ENCODE peak calls at places on chromosome 6, in five cellular contexts. One of them, this sample, is unnamed.

GRCh38 chr6:132228894-132229293 is 172.4 kb downstream of the MOXD1 start:
- DNase-seq in SK-MEL-5: no peak
- DNase-seq in NCI-H1105: no peak
- DNase-seq in stimulated activated CD4-positive, alpha-beta T cell treated with anti-CD3 and anti-CD28 coated beads, Interleukin-12 subunit alpha, Interleukin-12 subunit beta, amount 100 ng/mL, for 24 hours: no peak
- DNase-seq in iPS DF 19.7: no peak
- DNase-seq in this sample: no peak

GRCh38 chr6:159801935-159802334 is 1.9 kb downstream of the PNLDC1 start:
- DNase-seq in SK-MEL-5: no peak
- DNase-seq in NCI-H1105: no peak
- DNase-seq in stimulated activated CD4-positive, alpha-beta T cell treated with anti-CD3 and anti-CD28 coated beads, Interleukin-12 subunit alpha, Interleukin-12 subunit beta, amount 100 ng/mL, for 24 hours: no peak
- DNase-seq in iPS DF 19.7: no peak
- DNase-seq in this sample: no peak

GRCh38 chr6:159836294-159837140 is 36.4 kb downstream of the PNLDC1 start:
- DNase-seq in SK-MEL-5: no peak
- DNase-seq in NCI-H1105: no peak
- DNase-seq in stimulated activated CD4-positive, alpha-beta T cell treated with anti-CD3 and anti-CD28 coated beads, Interleukin-12 subunit alpha, Interleukin-12 subunit beta, amount 100 ng/mL, for 24 hours: no peak
- DNase-seq in iPS DF 19.7: no peak
- DNase-seq in this sample: no peak

GRCh38 chr6:13304101-13304500 is 24.2 kb downstream of the TBC1D7 start:
- DNase-seq in SK-MEL-5: peak
- DNase-seq in NCI-H1105: no peak
- DNase-seq in stimulated activated CD4-positive, alpha-beta T cell treated with anti-CD3 and anti-CD28 coated beads, Interleukin-12 subunit alpha, Interleukin-12 subunit beta, amount 100 ng/mL, for 24 hours: no peak
- DNase-seq in iPS DF 19.7: no peak
- DNase-seq in this sample: no peak

GRCh38 chr6:91097316-91097878 is 510.5 kb upstream of the MAP3K7 start:
- DNase-seq in SK-MEL-5: no peak
- DNase-seq in NCI-H1105: peak
- DNase-seq in stimulated activated CD4-positive, alpha-beta T cell treated with anti-CD3 and anti-CD28 coated beads, Interleukin-12 subunit alpha, Interleukin-12 subunit beta, amount 100 ng/mL, for 24 hours: no peak
- DNase-seq in iPS DF 19.7: no peak
- DNase-seq in this sample: peak

GRCh38 chr6:44416103-44416502 is 28.6 kb downstream of the CDC5L start:
- DNase-seq in SK-MEL-5: no peak
- DNase-seq in NCI-H1105: no peak
- DNase-seq in stimulated activated CD4-positive, alpha-beta T cell treated with anti-CD3 and anti-CD28 coated beads, Interleukin-12 subunit alpha, Interleukin-12 subunit beta, amount 100 ng/mL, for 24 hours: no peak
- DNase-seq in iPS DF 19.7: no peak
- DNase-seq in this sample: no peak

GRCh38 chr6:56944651-56945050 is 10.3 kb upstream of the BEND6 start:
- DNase-seq in SK-MEL-5: no peak
- DNase-seq in NCI-H1105: no peak
- DNase-seq in stimulated activated CD4-positive, alpha-beta T cell treated with anti-CD3 and anti-CD28 coated beads, Interleukin-12 subunit alpha, Interleukin-12 subunit beta, amount 100 ng/mL, for 24 hours: no peak
- DNase-seq in iPS DF 19.7: no peak
- DNase-seq in this sample: no peak

GRCh38 chr6:1940381-1940780 is 305.0 kb downstream of the GMDS start:
- DNase-seq in SK-MEL-5: no peak
- DNase-seq in NCI-H1105: no peak
- DNase-seq in stimulated activated CD4-positive, alpha-beta T cell treated with anti-CD3 and anti-CD28 coated beads, Interleukin-12 subunit alpha, Interleukin-12 subunit beta, amount 100 ng/mL, for 24 hours: no peak
- DNase-seq in iPS DF 19.7: no peak
- DNase-seq in this sample: no peak

GRCh38 chr6:136886110-136886509 is 36.0 kb upstream of the SLC35D3 start:
- DNase-seq in SK-MEL-5: no peak
- DNase-seq in NCI-H1105: no peak
- DNase-seq in stimulated activated CD4-positive, alpha-beta T cell treated with anti-CD3 and anti-CD28 coated beads, Interleukin-12 subunit alpha, Interleukin-12 subunit beta, amount 100 ng/mL, for 24 hours: no peak
- DNase-seq in iPS DF 19.7: no peak
- DNase-seq in this sample: no peak

GRCh38 chr6:29399525-29399924 is 4.1 kb downstream of the OR12D2 start:
- DNase-seq in SK-MEL-5: no peak
- DNase-seq in NCI-H1105: no peak
- DNase-seq in stimulated activated CD4-positive, alpha-beta T cell treated with anti-CD3 and anti-CD28 coated beads, Interleukin-12 subunit alpha, Interleukin-12 subunit beta, amount 100 ng/mL, for 24 hours: no peak
- DNase-seq in iPS DF 19.7: no peak
- DNase-seq in this sample: no peak

GRCh38 chr6:113860165-113860955 is 3.2 kb downstream of the MARCKS start:
- DNase-seq in SK-MEL-5: peak
- DNase-seq in NCI-H1105: peak
- DNase-seq in stimulated activated CD4-positive, alpha-beta T cell treated with anti-CD3 and anti-CD28 coated beads, Interleukin-12 subunit alpha, Interleukin-12 subunit beta, amount 100 ng/mL, for 24 hours: no peak
- DNase-seq in iPS DF 19.7: no peak
- DNase-seq in this sample: no peak

GRCh38 chr6:110541701-110542309 is 65.4 kb upstream of the SLC22A16 start:
- DNase-seq in SK-MEL-5: peak
- DNase-seq in NCI-H1105: no peak
- DNase-seq in stimulated activated CD4-positive, alpha-beta T cell treated with anti-CD3 and anti-CD28 coated beads, Interleukin-12 subunit alpha, Interleukin-12 subunit beta, amount 100 ng/mL, for 24 hours: no peak
- DNase-seq in iPS DF 19.7: no peak
- DNase-seq in this sample: no peak

GRCh38 chr6:99002826-99003225 is 55.1 kb upstream of the FBXL4 start:
- DNase-seq in SK-MEL-5: no peak
- DNase-seq in NCI-H1105: peak
- DNase-seq in stimulated activated CD4-positive, alpha-beta T cell treated with anti-CD3 and anti-CD28 coated beads, Interleukin-12 subunit alpha, Interleukin-12 subunit beta, amount 100 ng/mL, for 24 hours: no peak
- DNase-seq in iPS DF 19.7: no peak
- DNase-seq in this sample: peak

GRCh38 chr6:83371428-83371827 is 59.4 kb downstream of the ME1 start:
- DNase-seq in SK-MEL-5: no peak
- DNase-seq in NCI-H1105: no peak
- DNase-seq in stimulated activated CD4-positive, alpha-beta T cell treated with anti-CD3 and anti-CD28 coated beads, Interleukin-12 subunit alpha, Interleukin-12 subunit beta, amount 100 ng/mL, for 24 hours: no peak
- DNase-seq in iPS DF 19.7: no peak
- DNase-seq in this sample: no peak

GRCh38 chr6:31651602-31652191 is 764 bp downstream of the BAG6 start:
- DNase-seq in SK-MEL-5: peak
- DNase-seq in NCI-H1105: peak
- DNase-seq in stimulated activated CD4-positive, alpha-beta T cell treated with anti-CD3 and anti-CD28 coated beads, Interleukin-12 subunit alpha, Interleukin-12 subunit beta, amount 100 ng/mL, for 24 hours: no peak
- DNase-seq in iPS DF 19.7: no peak
- DNase-seq in this sample: peak

GRCh38 chr6:35558571-35558970 is 45.9 kb upstream of the TULP1 start:
- DNase-seq in SK-MEL-5: no peak
- DNase-seq in NCI-H1105: no peak
- DNase-seq in stimulated activated CD4-positive, alpha-beta T cell treated with anti-CD3 and anti-CD28 coated beads, Interleukin-12 subunit alpha, Interleukin-12 subunit beta, amount 100 ng/mL, for 24 hours: no peak
- DNase-seq in iPS DF 19.7: no peak
- DNase-seq in this sample: no peak

GRCh38 chr6:102798631-102799030 is 1405.1 kb downstream of the GRIK2 start:
- DNase-seq in SK-MEL-5: peak
- DNase-seq in NCI-H1105: no peak
- DNase-seq in stimulated activated CD4-positive, alpha-beta T cell treated with anti-CD3 and anti-CD28 coated beads, Interleukin-12 subunit alpha, Interleukin-12 subunit beta, amount 100 ng/mL, for 24 hours: no peak
- DNase-seq in iPS DF 19.7: peak
- DNase-seq in this sample: peak

GRCh38 chr6:150076196-150076893 is 7.4 kb upstream of the ULBP3 start:
- DNase-seq in SK-MEL-5: no peak
- DNase-seq in NCI-H1105: no peak
- DNase-seq in stimulated activated CD4-positive, alpha-beta T cell treated with anti-CD3 and anti-CD28 coated beads, Interleukin-12 subunit alpha, Interleukin-12 subunit beta, amount 100 ng/mL, for 24 hours: no peak
- DNase-seq in iPS DF 19.7: no peak
- DNase-seq in this sample: no peak

GRCh38 chr6:13009031-13009430 is 292.5 kb downstream of the PHACTR1 start:
- DNase-seq in SK-MEL-5: no peak
- DNase-seq in NCI-H1105: no peak
- DNase-seq in stimulated activated CD4-positive, alpha-beta T cell treated with anti-CD3 and anti-CD28 coated beads, Interleukin-12 subunit alpha, Interleukin-12 subunit beta, amount 100 ng/mL, for 24 hours: no peak
- DNase-seq in iPS DF 19.7: no peak
- DNase-seq in this sample: no peak

GRCh38 chr6:14048870-14049269 is 68.7 kb upstream of the CD83 start:
- DNase-seq in SK-MEL-5: no peak
- DNase-seq in NCI-H1105: no peak
- DNase-seq in stimulated activated CD4-positive, alpha-beta T cell treated with anti-CD3 and anti-CD28 coated beads, Interleukin-12 subunit alpha, Interleukin-12 subunit beta, amount 100 ng/mL, for 24 hours: no peak
- DNase-seq in iPS DF 19.7: no peak
- DNase-seq in this sample: no peak

GRCh38 chr6:30893001-30893591 is 8.8 kb downstream of the DDR1 start:
- DNase-seq in SK-MEL-5: no peak
- DNase-seq in NCI-H1105: no peak
- DNase-seq in stimulated activated CD4-positive, alpha-beta T cell treated with anti-CD3 and anti-CD28 coated beads, Interleukin-12 subunit alpha, Interleukin-12 subunit beta, amount 100 ng/mL, for 24 hours: no peak
- DNase-seq in iPS DF 19.7: no peak
- DNase-seq in this sample: no peak